ENCODE peak calls at places on chromosomes 11 and 22, in four cellular contexts. One of them, this sample, is unnamed.

GRCh38 chr11:64278576-64279190 is 5.8 kb downstream of the BAD start:
- DNase-seq in EH: no peak
- DNase-seq in Calu3: no peak
- DNase-seq in A172: no peak
- DNase-seq in this sample: no peak

GRCh38 chr22:20660441-20661054 is 113.4 kb upstream of the SERPIND1 start:
- DNase-seq in A172: no peak
- DNase-seq in EH: no peak
- DNase-seq in Calu3: no peak
- DNase-seq in this sample: no peak

GRCh38 chr11:20488352-20488751 is 100.8 kb downstream of the PRMT3 start:
- DNase-seq in A172: no peak
- DNase-seq in Calu3: no peak
- DNase-seq in EH: no peak
- DNase-seq in this sample: no peak

GRCh38 chr11:107563702-107564101 is 1.8 kb downstream of the ALKBH8 start:
- DNase-seq in EH: peak
- DNase-seq in Calu3: peak
- DNase-seq in A172: peak
- DNase-seq in this sample: peak

GRCh38 chr22:46736705-46737104 is 1.3 kb downstream of the CERK start:
- DNase-seq in Calu3: no peak
- DNase-seq in EH: no peak
- DNase-seq in A172: no peak
- DNase-seq in this sample: no peak

GRCh38 chr11:75100314-75100713 is 3.6 kb upstream of the OR2AT4 start:
- DNase-seq in Calu3: no peak
- DNase-seq in EH: peak
- DNase-seq in A172: peak
- DNase-seq in this sample: peak

GRCh38 chr11:59960502-59961381 is 3.1 kb upstream of the OOSP4A start:
- DNase-seq in A172: no peak
- DNase-seq in Calu3: no peak
- DNase-seq in EH: no peak
- DNase-seq in this sample: no peak

GRCh38 chr11:63920870-63921417 is 4.0 kb upstream of the RCOR2 start:
- DNase-seq in EH: no peak
- DNase-seq in Calu3: no peak
- DNase-seq in A172: no peak
- DNase-seq in this sample: no peak

GRCh38 chr22:48783821-48784266 is 1043.8 kb downstream of the BRD1 start:
- DNase-seq in EH: no peak
- DNase-seq in Calu3: no peak
- DNase-seq in A172: no peak
- DNase-seq in this sample: no peak

GRCh38 chr22:40721266-40721665 is 42.0 kb downstream of the MCHR1 start:
- DNase-seq in EH: peak
- DNase-seq in Calu3: no peak
- DNase-seq in A172: peak
- DNase-seq in this sample: peak

GRCh38 chr22:50726643-50727340 is 11.2 kb upstream of the ACR start:
- DNase-seq in Calu3: no peak
- DNase-seq in EH: no peak
- DNase-seq in A172: no peak
- DNase-seq in this sample: no peak

GRCh38 chr11:17494019-17494418 is 17.4 kb upstream of the ABCC8 start:
- DNase-seq in EH: no peak
- DNase-seq in A172: no peak
- DNase-seq in Calu3: no peak
- DNase-seq in this sample: no peak

GRCh38 chr22:35614404-35614803 is 2.7 kb downstream of the MB start:
- DNase-seq in A172: no peak
- DNase-seq in Calu3: no peak
- DNase-seq in EH: no peak
- DNase-seq in this sample: no peak

GRCh38 chr22:50261615-50262459 is at the start of gene MAPK12:
- DNase-seq in Calu3: peak
- DNase-seq in EH: peak
- DNase-seq in A172: no peak
- DNase-seq in this sample: peak

GRCh38 chr11:824942-825341 is 2.8 kb upstream of the CRACR2B start:
- DNase-seq in A172: no peak
- DNase-seq in Calu3: no peak
- DNase-seq in EH: no peak
- DNase-seq in this sample: no peak

GRCh38 chr11:10317776-10318526 is 13.1 kb downstream of the ADM start:
- DNase-seq in Calu3: no peak
- DNase-seq in A172: no peak
- DNase-seq in EH: no peak
- DNase-seq in this sample: no peak

GRCh38 chr11:18669629-18670162 is 28.9 kb upstream of the TMEM86A start:
- DNase-seq in Calu3: no peak
- DNase-seq in A172: peak
- DNase-seq in EH: no peak
- DNase-seq in this sample: no peak

GRCh38 chr11:120751550-120751949 is 240.0 kb downstream of the GRIK4 start:
- DNase-seq in A172: no peak
- DNase-seq in Calu3: no peak
- DNase-seq in EH: no peak
- DNase-seq in this sample: no peak

GRCh38 chr11:122099345-122100045 is 16.5 kb downstream of the BLID start:
- DNase-seq in A172: peak
- DNase-seq in EH: peak
- DNase-seq in Calu3: no peak
- DNase-seq in this sample: peak

GRCh38 chr11:124800226-124800929 is at the start of gene MSANTD2:
- DNase-seq in Calu3: peak
- DNase-seq in A172: peak
- DNase-seq in EH: peak
- DNase-seq in this sample: peak

GRCh38 chr11:44007746-44008501 is 39.9 kb upstream of the ACCSL start:
- DNase-seq in A172: peak
- DNase-seq in Calu3: no peak
- DNase-seq in EH: peak
- DNase-seq in this sample: peak

GRCh38 chr11:116808262-116809175 is 14.6 kb downstream of the APOA4 start:
- DNase-seq in Calu3: no peak
- DNase-seq in EH: peak
- DNase-seq in A172: no peak
- DNase-seq in this sample: peak

GRCh38 chr11:38818720-38819119 is 2220.7 kb upstream of the RAG2 start:
- DNase-seq in Calu3: no peak
- DNase-seq in A172: peak
- DNase-seq in EH: no peak
- DNase-seq in this sample: no peak

GRCh38 chr22:25067851-25068421 is 115.4 kb downstream of the KIAA1671 start:
- DNase-seq in A172: no peak
- DNase-seq in Calu3: no peak
- DNase-seq in EH: no peak
- DNase-seq in this sample: peak

GRCh38 chr11:69443138-69443967 is 38.1 kb upstream of the LINC01488 start:
- DNase-seq in A172: peak
- DNase-seq in Calu3: peak
- DNase-seq in EH: peak
- DNase-seq in this sample: peak

GRCh38 chr11:128323381-128323780 is 264.0 kb downstream of the ETS1 start:
- DNase-seq in A172: no peak
- DNase-seq in EH: peak
- DNase-seq in Calu3: no peak
- DNase-seq in this sample: peak

GRCh38 chr11:117002639-117003305 is 95.5 kb downstream of the SIK3 start:
- DNase-seq in A172: no peak
- DNase-seq in EH: no peak
- DNase-seq in Calu3: no peak
- DNase-seq in this sample: no peak

GRCh38 chr11:134863294-134863693 is 451.3 kb upstream of the B3GAT1 start:
- DNase-seq in EH: no peak
- DNase-seq in Calu3: no peak
- DNase-seq in A172: no peak
- DNase-seq in this sample: no peak

GRCh38 chr11:50075856-50076255 is 43.2 kb downstream of the OR4C45 start:
- DNase-seq in A172: no peak
- DNase-seq in Calu3: no peak
- DNase-seq in EH: no peak
- DNase-seq in this sample: no peak

GRCh38 chr22:33018232-33018864 is 39.8 kb downstream of the SYN3 start:
- DNase-seq in A172: peak
- DNase-seq in EH: peak
- DNase-seq in Calu3: peak
- DNase-seq in this sample: peak

GRCh38 chr22:46428602-46429326 is 93.2 kb downstream of the TRMU start:
- DNase-seq in A172: no peak
- DNase-seq in EH: no peak
- DNase-seq in Calu3: no peak
- DNase-seq in this sample: no peak

GRCh38 chr11:118306556-118306955 is 2.0 kb downstream of the CD3E start:
- DNase-seq in Calu3: no peak
- DNase-seq in A172: no peak
- DNase-seq in EH: no peak
- DNase-seq in this sample: peak

GRCh38 chr22:44622147-44622427 is 79.9 kb upstream of the PRR5 start:
- DNase-seq in Calu3: peak
- DNase-seq in EH: no peak
- DNase-seq in A172: no peak
- DNase-seq in this sample: no peak

GRCh38 chr11:101126551-101127347 is 2.9 kb downstream of the PGR start:
- DNase-seq in Calu3: no peak
- DNase-seq in A172: no peak
- DNase-seq in EH: no peak
- DNase-seq in this sample: peak